ENCODE peak calls at places on chromosomes 16 and 17, in eight cellular contexts. H is anterior cingulate cortex; R is A549; S is activated CD4-positive, alpha-beta T cell treated with anti-CD3 and anti-CD28 coated beads for 4 hours; K is colonic mucosa; W is activated T-helper 1 cell treated with Interleukin-2 at 50 U/mL for 16 hours; A is ACHN; F is HCT116. P is an unnamed sample.

GRCh38 chr17:66405836-66406679 is 103.6 kb downstream of the PRKCA start:
- DNase-seq in W (no peak), K (no peak), S (no peak), F (no peak), A (no peak), R (no peak), H (no peak), P (peak)

GRCh38 chr16:51167170-51167710 is 16.2 kb upstream of the SALL1 start:
- DNase-seq in A (no peak), F (no peak), H (no peak), K (no peak), W (no peak), S (no peak), R (no peak), P (no peak)

GRCh38 chr16:55146939-55147338 is 177.1 kb upstream of the IRX6 start:
- DNase-seq in R (no peak), K (no peak), A (no peak), W (no peak), H (no peak), F (no peak), S (no peak), P (no peak)

GRCh38 chr16:58197314-58198012 is 443 bp downstream of the CSNK2A2 start:
- DNase-seq in A (no peak), S (no peak), H (no peak), F (no peak), W (no peak), R (no peak), K (no peak), P (no peak)

GRCh38 chr17:2962236-2962635 is 101.2 kb downstream of the OR1D5 start:
- DNase-seq in S (no peak), R (no peak), A (no peak), H (no peak), W (no peak), F (no peak), K (no peak), P (no peak)

GRCh38 chr17:46883871-46884270 is 32.5 kb downstream of the WNT9B start:
- DNase-seq in W (no peak), A (no peak), K (no peak), F (no peak), H (no peak), S (no peak), R (no peak), P (no peak)

GRCh38 chr17:27754549-27754948 is 45.8 kb downstream of the NOS2 start:
- DNase-seq in W (no peak), S (no peak), F (no peak), A (no peak), H (no peak), K (no peak), R (no peak), P (no peak)

GRCh38 chr16:78836802-78837489 is 737.5 kb downstream of the WWOX start:
- DNase-seq in A (no peak), F (no peak), R (no peak), S (no peak), H (no peak), W (no peak), K (no peak), P (no peak)

GRCh38 chr16:86133847-86134375 is 234.9 kb downstream of the IRF8 start:
- DNase-seq in W (no peak), S (no peak), R (no peak), K (no peak), A (no peak), H (no peak), F (no peak), P (no peak)

GRCh38 chr16:89017956-89018604 is 41.1 kb upstream of the CBFA2T3 start:
- DNase-seq in H (no peak), F (no peak), S (no peak), W (no peak), K (no peak), A (no peak), R (no peak), P (no peak)

GRCh38 chr16:22763655-22764054 is 50.3 kb upstream of the HS3ST2 start:
- DNase-seq in A (no peak), W (no peak), H (no peak), S (no peak), K (no peak), F (no peak), R (no peak), P (no peak)

P was measured in dermis microvascular lymphatic vessel endothelial cell.